ENCODE peak calls at places on chromosomes 3 and 15, in six cellular contexts. One of them, this sample, is unnamed.

GRCh38 chr15:90471769-90472168 is 58.0 kb upstream of the CRTC3 start:
- DNase-seq in NCI-H2081: no peak
- DNase-seq in pulmonary artery endothelial cell: no peak
- DNase-seq in H4: no peak
- DNase-seq in activated CD8-positive, alpha-beta memory T cell treated with anti-CD3 and anti-CD28 coated beads, Interleukin-2, amount 50 U/mL, for 4 hours: no peak
- DNase-seq in NCI-H1092: no peak
- DNase-seq in this sample: no peak

GRCh38 chr3:154071154-154071553 is 50.0 kb upstream of the ARHGEF26 start:
- DNase-seq in NCI-H2081: no peak
- DNase-seq in pulmonary artery endothelial cell: no peak
- DNase-seq in H4: no peak
- DNase-seq in activated CD8-positive, alpha-beta memory T cell treated with anti-CD3 and anti-CD28 coated beads, Interleukin-2, amount 50 U/mL, for 4 hours: no peak
- DNase-seq in NCI-H1092: no peak
- DNase-seq in this sample: no peak

GRCh38 chr3:128787256-128788253 is 61.6 kb downstream of the RAB7A start:
- DNase-seq in NCI-H2081: peak
- DNase-seq in pulmonary artery endothelial cell: no peak
- DNase-seq in H4: peak
- DNase-seq in activated CD8-positive, alpha-beta memory T cell treated with anti-CD3 and anti-CD28 coated beads, Interleukin-2, amount 50 U/mL, for 4 hours: peak
- DNase-seq in NCI-H1092: no peak
- DNase-seq in this sample: no peak

GRCh38 chr3:73094127-73094526 is 32.7 kb downstream of the EBLN2 start:
- DNase-seq in NCI-H2081: no peak
- DNase-seq in pulmonary artery endothelial cell: no peak
- DNase-seq in H4: peak
- DNase-seq in activated CD8-positive, alpha-beta memory T cell treated with anti-CD3 and anti-CD28 coated beads, Interleukin-2, amount 50 U/mL, for 4 hours: no peak
- DNase-seq in NCI-H1092: no peak
- DNase-seq in this sample: no peak

GRCh38 chr3:173599673-173600072 is 202.1 kb downstream of the NLGN1 start:
- DNase-seq in NCI-H2081: no peak
- DNase-seq in pulmonary artery endothelial cell: no peak
- DNase-seq in H4: no peak
- DNase-seq in activated CD8-positive, alpha-beta memory T cell treated with anti-CD3 and anti-CD28 coated beads, Interleukin-2, amount 50 U/mL, for 4 hours: no peak
- DNase-seq in NCI-H1092: no peak
- DNase-seq in this sample: no peak

GRCh38 chr3:55911256-55911655 is 424.1 kb upstream of the WNT5A start:
- DNase-seq in NCI-H2081: no peak
- DNase-seq in pulmonary artery endothelial cell: no peak
- DNase-seq in H4: no peak
- DNase-seq in activated CD8-positive, alpha-beta memory T cell treated with anti-CD3 and anti-CD28 coated beads, Interleukin-2, amount 50 U/mL, for 4 hours: no peak
- DNase-seq in NCI-H1092: no peak
- DNase-seq in this sample: no peak

GRCh38 chr3:169624533-169624972 is 39.0 kb downstream of the MECOM start:
- DNase-seq in NCI-H2081: peak
- DNase-seq in pulmonary artery endothelial cell: no peak
- DNase-seq in H4: no peak
- DNase-seq in activated CD8-positive, alpha-beta memory T cell treated with anti-CD3 and anti-CD28 coated beads, Interleukin-2, amount 50 U/mL, for 4 hours: no peak
- DNase-seq in NCI-H1092: peak
- DNase-seq in this sample: peak

GRCh38 chr3:101676219-101676764 is 640 bp downstream of the ZBTB11 start:
- DNase-seq in NCI-H2081: no peak
- DNase-seq in pulmonary artery endothelial cell: peak
- DNase-seq in H4: peak
- DNase-seq in activated CD8-positive, alpha-beta memory T cell treated with anti-CD3 and anti-CD28 coated beads, Interleukin-2, amount 50 U/mL, for 4 hours: peak
- DNase-seq in NCI-H1092: no peak
- DNase-seq in this sample: no peak

GRCh38 chr15:84033793-84034553 is 201.6 kb upstream of the GOLGA6L4 start:
- DNase-seq in NCI-H2081: no peak
- DNase-seq in pulmonary artery endothelial cell: no peak
- DNase-seq in H4: no peak
- DNase-seq in activated CD8-positive, alpha-beta memory T cell treated with anti-CD3 and anti-CD28 coated beads, Interleukin-2, amount 50 U/mL, for 4 hours: no peak
- DNase-seq in NCI-H1092: no peak
- DNase-seq in this sample: no peak

GRCh38 chr15:62997441-62997840 is 45.1 kb upstream of the TPM1 start:
- DNase-seq in NCI-H2081: no peak
- DNase-seq in pulmonary artery endothelial cell: no peak
- DNase-seq in H4: no peak
- DNase-seq in activated CD8-positive, alpha-beta memory T cell treated with anti-CD3 and anti-CD28 coated beads, Interleukin-2, amount 50 U/mL, for 4 hours: no peak
- DNase-seq in NCI-H1092: no peak
- DNase-seq in this sample: no peak

GRCh38 chr15:76100361-76100760 is 40.6 kb downstream of the TMEM266 start:
- DNase-seq in NCI-H2081: no peak
- DNase-seq in pulmonary artery endothelial cell: no peak
- DNase-seq in H4: no peak
- DNase-seq in activated CD8-positive, alpha-beta memory T cell treated with anti-CD3 and anti-CD28 coated beads, Interleukin-2, amount 50 U/mL, for 4 hours: no peak
- DNase-seq in NCI-H1092: no peak
- DNase-seq in this sample: no peak

GRCh38 chr15:70799667-70800450 is 36.5 kb upstream of the UACA start:
- DNase-seq in NCI-H2081: no peak
- DNase-seq in pulmonary artery endothelial cell: peak
- DNase-seq in H4: peak
- DNase-seq in activated CD8-positive, alpha-beta memory T cell treated with anti-CD3 and anti-CD28 coated beads, Interleukin-2, amount 50 U/mL, for 4 hours: no peak
- DNase-seq in NCI-H1092: no peak
- DNase-seq in this sample: no peak

GRCh38 chr3:49871536-49872157 is 1.9 kb upstream of the CAMKV start:
- DNase-seq in NCI-H2081: no peak
- DNase-seq in pulmonary artery endothelial cell: no peak
- DNase-seq in H4: no peak
- DNase-seq in activated CD8-positive, alpha-beta memory T cell treated with anti-CD3 and anti-CD28 coated beads, Interleukin-2, amount 50 U/mL, for 4 hours: no peak
- DNase-seq in NCI-H1092: no peak
- DNase-seq in this sample: no peak

GRCh38 chr3:124748560-124749198 is 18.4 kb downstream of the UMPS start:
- DNase-seq in NCI-H2081: no peak
- DNase-seq in pulmonary artery endothelial cell: no peak
- DNase-seq in H4: no peak
- DNase-seq in activated CD8-positive, alpha-beta memory T cell treated with anti-CD3 and anti-CD28 coated beads, Interleukin-2, amount 50 U/mL, for 4 hours: no peak
- DNase-seq in NCI-H1092: no peak
- DNase-seq in this sample: no peak